ENCODE peak calls at places on chromosomes 4 and X, in four cellular contexts. One of them, this sample, is unnamed.
A peak's percentile ranks its signal among the peaks of the same experiment; 100 is the strongest.

GRCh38 chr4:181832305-181832704 is 410.9 kb upstream of the TENM3 start:
- DNase-seq in NCI-H2171: no peak
- DNase-seq in AG10803: no peak
- DNase-seq in caudate nucleus: no peak
- DNase-seq in this sample: no peak

GRCh38 chrX:136468391-136469103 is 19.2 kb upstream of the BRS3 start:
- DNase-seq in NCI-H2171: no peak
- DNase-seq in AG10803: no peak
- DNase-seq in caudate nucleus: no peak
- DNase-seq in this sample: no peak

GRCh38 chr4:118348886-118349285 is 3.9 kb downstream of the PRSS12 start:
- DNase-seq in NCI-H2171: no peak
- DNase-seq in AG10803: no peak
- DNase-seq in caudate nucleus: no peak
- DNase-seq in this sample: no peak

GRCh38 chrX:129040124-129040523 is 483.2 kb downstream of the SMARCA1 start:
- DNase-seq in NCI-H2171: no peak
- DNase-seq in AG10803: no peak
- DNase-seq in caudate nucleus: no peak
- DNase-seq in this sample: no peak

GRCh38 chr4:121656269-121656641 is 40.5 kb downstream of the ANXA5 start:
- DNase-seq in NCI-H2171: no peak
- DNase-seq in AG10803: peak; percentile 83
- DNase-seq in caudate nucleus: no peak
- DNase-seq in this sample: peak; percentile 50

GRCh38 chrX:96987228-96987627 is 103.5 kb downstream of the RPA4 start:
- DNase-seq in NCI-H2171: no peak
- DNase-seq in AG10803: peak; percentile 1
- DNase-seq in caudate nucleus: no peak
- DNase-seq in this sample: no peak

GRCh38 chr4:9859774-9860173 is 78.3 kb downstream of the DRD5 start:
- DNase-seq in NCI-H2171: no peak
- DNase-seq in AG10803: no peak
- DNase-seq in caudate nucleus: no peak
- DNase-seq in this sample: no peak

GRCh38 chrX:72554448-72555140 is 18.0 kb downstream of the HDAC8 start:
- DNase-seq in NCI-H2171: peak; percentile 76
- DNase-seq in AG10803: no peak
- DNase-seq in caudate nucleus: no peak
- DNase-seq in this sample: no peak

GRCh38 chr4:53130896-53131561 is 234.8 kb downstream of the SCFD2 start:
- DNase-seq in NCI-H2171: no peak
- DNase-seq in AG10803: no peak
- DNase-seq in caudate nucleus: no peak
- DNase-seq in this sample: no peak

GRCh38 chrX:53547668-53548067 is 113.5 kb upstream of the HSD17B10 start:
- DNase-seq in NCI-H2171: no peak
- DNase-seq in AG10803: no peak
- DNase-seq in caudate nucleus: no peak
- DNase-seq in this sample: no peak

GRCh38 chr4:22500128-22500611 is 15.7 kb downstream of the ADGRA3 start:
- DNase-seq in NCI-H2171: no peak
- DNase-seq in AG10803: no peak
- DNase-seq in caudate nucleus: no peak
- DNase-seq in this sample: no peak

GRCh38 chrX:115232933-115233496 is 881 bp downstream of the LRCH2 start:
- DNase-seq in NCI-H2171: no peak
- DNase-seq in AG10803: no peak
- DNase-seq in caudate nucleus: no peak
- DNase-seq in this sample: no peak

GRCh38 chrX:111560801-111561200 is 49.4 kb downstream of the SERTM2 start:
- DNase-seq in NCI-H2171: no peak
- DNase-seq in AG10803: no peak
- DNase-seq in caudate nucleus: no peak
- DNase-seq in this sample: no peak

GRCh38 chr4:184807261-184807660 is 18.5 kb downstream of the ACSL1 start:
- DNase-seq in NCI-H2171: no peak
- DNase-seq in AG10803: no peak
- DNase-seq in caudate nucleus: no peak
- DNase-seq in this sample: no peak

GRCh38 chr4:43325220-43325967 is 432.9 kb downstream of the GRXCR1 start:
- DNase-seq in NCI-H2171: no peak
- DNase-seq in AG10803: no peak
- DNase-seq in caudate nucleus: no peak
- DNase-seq in this sample: no peak

This sample was measured in NCI-H446.